ENCODE peak calls at places on chromosomes 5 and 9, in seven cellular contexts. One of them, this sample, is unnamed.

GRCh38 chr5:116135344-116135743 is 50.5 kb downstream of the COMMD10 start:
- DNase-seq in trophoblast cell: no peak
- DNase-seq in IMR-90: no peak
- DNase-seq in neuronal stem cell: no peak
- DNase-seq in mesenchymal stem cell: no peak
- DNase-seq in H9: no peak
- DNase-seq in mesendoderm: no peak
- DNase-seq in this sample: no peak

GRCh38 chr9:92439921-92440750 is 15.9 kb upstream of the OMD start:
- DNase-seq in trophoblast cell: peak; percentile 46
- DNase-seq in IMR-90: peak; percentile 90
- DNase-seq in neuronal stem cell: no peak
- DNase-seq in mesenchymal stem cell: peak; percentile 35
- DNase-seq in H9: no peak
- DNase-seq in mesendoderm: no peak
- DNase-seq in this sample: no peak

GRCh38 chr5:124536333-124536732 is 210.1 kb downstream of the ZNF608 start:
- DNase-seq in trophoblast cell: no peak
- DNase-seq in IMR-90: no peak
- DNase-seq in neuronal stem cell: no peak
- DNase-seq in mesenchymal stem cell: no peak
- DNase-seq in H9: no peak
- DNase-seq in mesendoderm: no peak
- DNase-seq in this sample: no peak

GRCh38 chr9:98743329-98743728 is 34.6 kb upstream of the GABBR2 start:
- DNase-seq in trophoblast cell: no peak
- DNase-seq in IMR-90: no peak
- DNase-seq in neuronal stem cell: no peak
- DNase-seq in mesenchymal stem cell: no peak
- DNase-seq in H9: no peak
- DNase-seq in mesendoderm: no peak
- DNase-seq in this sample: no peak

GRCh38 chr5:121954086-121954485 is 7.7 kb upstream of the SRFBP1 start:
- DNase-seq in trophoblast cell: no peak
- DNase-seq in IMR-90: no peak
- DNase-seq in neuronal stem cell: no peak
- DNase-seq in mesenchymal stem cell: no peak
- DNase-seq in H9: no peak
- DNase-seq in mesendoderm: no peak
- DNase-seq in this sample: no peak

GRCh38 chr9:69421908-69422801 is 97.1 kb downstream of the ENTREP1 start:
- DNase-seq in trophoblast cell: peak; percentile 87
- DNase-seq in IMR-90: peak; percentile 59
- DNase-seq in neuronal stem cell: peak; percentile 78
- DNase-seq in mesenchymal stem cell: peak; percentile 66
- DNase-seq in H9: peak; percentile 74
- DNase-seq in mesendoderm: peak; percentile 87
- DNase-seq in this sample: peak; percentile 38

GRCh38 chr5:61333351-61334223 is 1.5 kb downstream of the ZSWIM6 start:
- DNase-seq in trophoblast cell: peak; percentile 53
- DNase-seq in IMR-90: no peak
- DNase-seq in neuronal stem cell: peak; percentile 40
- DNase-seq in mesenchymal stem cell: peak; percentile 34
- DNase-seq in H9: no peak
- DNase-seq in mesendoderm: peak; percentile 65
- DNase-seq in this sample: peak; percentile 64

GRCh38 chr5:159149085-159149484 is 49.4 kb upstream of the EBF1 start:
- DNase-seq in trophoblast cell: no peak
- DNase-seq in IMR-90: no peak
- DNase-seq in neuronal stem cell: no peak
- DNase-seq in mesenchymal stem cell: no peak
- DNase-seq in H9: no peak
- DNase-seq in mesendoderm: no peak
- DNase-seq in this sample: no peak

GRCh38 chr5:56632199-56632598 is 183.2 kb upstream of the MAP3K1 start:
- DNase-seq in trophoblast cell: no peak
- DNase-seq in IMR-90: no peak
- DNase-seq in neuronal stem cell: no peak
- DNase-seq in mesenchymal stem cell: no peak
- DNase-seq in H9: no peak
- DNase-seq in mesendoderm: no peak
- DNase-seq in this sample: no peak

GRCh38 chr9:87387351-87388055 is 110.2 kb upstream of the DAPK1 start:
- DNase-seq in trophoblast cell: peak; percentile 95
- DNase-seq in IMR-90: no peak
- DNase-seq in neuronal stem cell: no peak
- DNase-seq in mesenchymal stem cell: no peak
- DNase-seq in H9: no peak
- DNase-seq in mesendoderm: peak; percentile 64
- DNase-seq in this sample: no peak

GRCh38 chr5:72884911-72885310 is 68.5 kb downstream of the TNPO1 start:
- DNase-seq in trophoblast cell: no peak
- DNase-seq in IMR-90: no peak
- DNase-seq in neuronal stem cell: no peak
- DNase-seq in mesenchymal stem cell: no peak
- DNase-seq in H9: no peak
- DNase-seq in mesendoderm: no peak
- DNase-seq in this sample: no peak

GRCh38 chr9:17578911-17579793 is at the start of gene SH3GL2:
- DNase-seq in trophoblast cell: peak; percentile 1
- DNase-seq in IMR-90: peak; percentile 4
- DNase-seq in neuronal stem cell: peak; percentile 59
- DNase-seq in mesenchymal stem cell: peak; percentile 15
- DNase-seq in H9: peak; percentile 94
- DNase-seq in mesendoderm: peak; percentile 82
- DNase-seq in this sample: peak; percentile 92

GRCh38 chr5:150339841-150340240 is 17.7 kb upstream of the TCOF1 start:
- DNase-seq in trophoblast cell: no peak
- DNase-seq in IMR-90: no peak
- DNase-seq in neuronal stem cell: no peak
- DNase-seq in mesenchymal stem cell: no peak
- DNase-seq in H9: no peak
- DNase-seq in mesendoderm: no peak
- DNase-seq in this sample: no peak

GRCh38 chr9:103335461-103335860 is 340.3 kb downstream of the CYLC2 start:
- DNase-seq in trophoblast cell: no peak
- DNase-seq in IMR-90: no peak
- DNase-seq in neuronal stem cell: no peak
- DNase-seq in mesenchymal stem cell: no peak
- DNase-seq in H9: no peak
- DNase-seq in mesendoderm: no peak
- DNase-seq in this sample: no peak

GRCh38 chr5:68046445-68046844 is 169.1 kb upstream of the PIK3R1 start:
- DNase-seq in trophoblast cell: peak; percentile 96
- DNase-seq in IMR-90: peak; percentile 98
- DNase-seq in neuronal stem cell: no peak
- DNase-seq in mesenchymal stem cell: peak; percentile 98
- DNase-seq in H9: no peak
- DNase-seq in mesendoderm: peak; percentile 14
- DNase-seq in this sample: no peak

GRCh38 chr5:154117050-154117449 is 73.5 kb upstream of the GALNT10 start:
- DNase-seq in trophoblast cell: no peak
- DNase-seq in IMR-90: no peak
- DNase-seq in neuronal stem cell: no peak
- DNase-seq in mesenchymal stem cell: no peak
- DNase-seq in H9: no peak
- DNase-seq in mesendoderm: peak; percentile 45
- DNase-seq in this sample: no peak

GRCh38 chr9:133286523-133286922 is 11.5 kb upstream of the ABO start:
- DNase-seq in trophoblast cell: no peak
- DNase-seq in IMR-90: no peak
- DNase-seq in neuronal stem cell: no peak
- DNase-seq in mesenchymal stem cell: no peak
- DNase-seq in H9: no peak
- DNase-seq in mesendoderm: no peak
- DNase-seq in this sample: no peak

GRCh38 chr9:90950600-90950999 is 149.0 kb downstream of the SYK start:
- DNase-seq in trophoblast cell: no peak
- DNase-seq in IMR-90: no peak
- DNase-seq in neuronal stem cell: no peak
- DNase-seq in mesenchymal stem cell: peak; percentile 47
- DNase-seq in H9: no peak
- DNase-seq in mesendoderm: no peak
- DNase-seq in this sample: no peak

GRCh38 chr9:90953200-90953599 is 151.6 kb downstream of the SYK start:
- DNase-seq in trophoblast cell: no peak
- DNase-seq in IMR-90: no peak
- DNase-seq in neuronal stem cell: no peak
- DNase-seq in mesenchymal stem cell: no peak
- DNase-seq in H9: no peak
- DNase-seq in mesendoderm: peak; percentile 35
- DNase-seq in this sample: no peak

GRCh38 chr9:90958328-90958727 is 156.7 kb downstream of the SYK start:
- DNase-seq in trophoblast cell: peak; percentile 94
- DNase-seq in IMR-90: no peak
- DNase-seq in neuronal stem cell: no peak
- DNase-seq in mesenchymal stem cell: no peak
- DNase-seq in H9: no peak
- DNase-seq in mesendoderm: no peak
- DNase-seq in this sample: no peak

GRCh38 chr9:90956026-90956810 is 154.6 kb downstream of the SYK start:
- DNase-seq in trophoblast cell: peak; percentile 81
- DNase-seq in IMR-90: peak; percentile 73
- DNase-seq in neuronal stem cell: no peak
- DNase-seq in mesenchymal stem cell: peak; percentile 78
- DNase-seq in H9: no peak
- DNase-seq in mesendoderm: peak; percentile 25
- DNase-seq in this sample: no peak

DNA sequence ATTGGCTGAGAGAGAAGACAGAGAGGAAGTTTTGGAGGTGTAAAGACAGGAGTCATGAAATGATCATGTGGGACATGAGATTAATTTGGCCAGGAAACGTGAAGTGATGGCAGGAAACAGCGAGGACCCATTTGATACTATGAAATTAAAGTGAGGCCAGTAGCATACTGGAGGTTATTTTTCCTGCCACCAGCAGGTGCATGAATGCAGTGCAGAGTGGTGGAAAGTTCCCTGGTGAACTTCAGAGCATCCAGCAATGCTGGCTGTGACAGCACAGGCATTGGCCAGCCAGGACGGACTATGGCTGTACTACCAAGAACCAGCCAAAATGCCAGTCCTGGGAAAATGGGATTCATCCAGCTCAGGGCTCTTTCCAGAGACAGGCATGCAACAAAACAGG is 152.2 kb downstream of the SYK start:
- DNase-seq in trophoblast cell: no peak
- DNase-seq in IMR-90: no peak
- DNase-seq in neuronal stem cell: no peak
- DNase-seq in mesenchymal stem cell: no peak
- DNase-seq in H9: no peak
- DNase-seq in mesendoderm: no peak
- DNase-seq in this sample: no peak
- H3K23ac ChIP-seq in trophoblast cell: no peak overlapping the region
- H3K23ac ChIP-seq in IMR-90: no peak overlapping the region
- H3K23ac ChIP-seq in neuronal stem cell: no peak overlapping the region
- H3K23ac ChIP-seq in mesenchymal stem cell: no peak overlapping the region
- H3K23ac ChIP-seq in H9: no peak overlapping the region
- H3K23ac ChIP-seq in mesendoderm: no peak overlapping the region
- H3K23ac ChIP-seq in this sample: no peak overlapping the region

GRCh38 chr9:11709567-11709966 is 983.6 kb upstream of the TYRP1 start:
- DNase-seq in trophoblast cell: no peak
- DNase-seq in IMR-90: no peak
- DNase-seq in neuronal stem cell: no peak
- DNase-seq in mesenchymal stem cell: no peak
- DNase-seq in H9: no peak
- DNase-seq in mesendoderm: no peak
- DNase-seq in this sample: no peak
- H3K23ac ChIP-seq in trophoblast cell: no peak overlapping the region
- H3K23ac ChIP-seq in IMR-90: no peak overlapping the region
- H3K23ac ChIP-seq in neuronal stem cell: no peak overlapping the region
- H3K23ac ChIP-seq in mesenchymal stem cell: no peak overlapping the region
- H3K23ac ChIP-seq in H9: no peak overlapping the region
- H3K23ac ChIP-seq in mesendoderm: no peak overlapping the region
- H3K23ac ChIP-seq in this sample: no peak overlapping the region

DNA sequence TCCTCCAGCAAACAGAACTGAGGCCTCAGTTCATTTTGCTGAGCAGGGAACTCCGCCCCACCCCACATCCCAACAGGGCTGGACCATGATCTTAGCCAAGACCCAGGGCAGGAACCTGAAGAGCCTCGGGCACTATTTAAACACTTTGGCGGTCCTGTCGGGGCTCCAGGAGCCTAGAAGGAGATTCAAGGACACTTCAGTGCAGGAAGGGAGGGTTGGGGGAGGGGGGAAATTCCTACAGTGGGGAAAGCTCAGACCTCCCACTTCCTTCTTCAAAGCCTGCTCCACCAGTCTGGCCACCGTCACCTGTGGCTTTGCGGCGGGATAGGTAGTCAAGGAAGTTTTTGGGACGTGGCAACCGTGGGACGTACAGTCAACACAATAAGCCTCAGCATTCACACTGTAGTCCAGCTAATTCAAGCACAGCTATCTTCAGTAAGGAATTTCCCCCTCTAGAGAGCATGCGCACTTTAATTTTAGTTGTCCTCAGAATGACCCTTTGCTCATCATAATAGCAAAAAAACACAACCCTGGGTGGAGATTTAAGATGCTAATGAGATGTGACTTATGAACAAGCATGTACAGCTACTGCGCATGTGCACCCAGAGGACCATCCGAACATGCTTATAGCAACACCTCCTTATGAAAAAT is 30.9 kb downstream of the S1PR3 start:
- DNase-seq in trophoblast cell: peak; percentile 21
- DNase-seq in IMR-90: peak; percentile 26
- DNase-seq in neuronal stem cell: no peak
- DNase-seq in mesenchymal stem cell: peak; percentile 81
- DNase-seq in H9: no peak
- DNase-seq in mesendoderm: peak; percentile 68
- DNase-seq in this sample: no peak
- H3K23ac ChIP-seq in trophoblast cell: no peak overlapping the region
- H3K23ac ChIP-seq in IMR-90: no peak overlapping the region
- H3K23ac ChIP-seq in neuronal stem cell: no peak overlapping the region
- H3K23ac ChIP-seq in mesenchymal stem cell: no peak overlapping the region
- H3K23ac ChIP-seq in H9: no peak overlapping the region
- H3K23ac ChIP-seq in mesendoderm: no peak overlapping the region
- H3K23ac ChIP-seq in this sample: no peak overlapping the region

GRCh38 chr9:4741365-4742031 is 496 bp upstream of the AK3 start:
- DNase-seq in trophoblast cell: peak; percentile 25
- DNase-seq in IMR-90: no peak
- DNase-seq in neuronal stem cell: peak; percentile 6
- DNase-seq in mesenchymal stem cell: peak; percentile 43
- DNase-seq in H9: peak; percentile 52
- DNase-seq in mesendoderm: peak; percentile 47
- DNase-seq in this sample: no peak

GRCh38 chr9:4740373-4740622 is 704 bp downstream of the AK3 start:
- DNase-seq in trophoblast cell: no peak
- DNase-seq in IMR-90: no peak
- DNase-seq in neuronal stem cell: no peak
- DNase-seq in mesenchymal stem cell: peak; percentile 48
- DNase-seq in H9: no peak
- DNase-seq in mesendoderm: no peak
- DNase-seq in this sample: no peak

GRCh38 chr9:4739587-4740372 is 1.2 kb downstream of the AK3 start:
- DNase-seq in trophoblast cell: peak; percentile 21
- DNase-seq in IMR-90: no peak
- DNase-seq in neuronal stem cell: no peak
- DNase-seq in mesenchymal stem cell: peak; percentile 37
- DNase-seq in H9: no peak
- DNase-seq in mesendoderm: no peak
- DNase-seq in this sample: no peak

GRCh38 chr9:4742246-4742645 is 1.2 kb upstream of the AK3 start:
- DNase-seq in trophoblast cell: no peak
- DNase-seq in IMR-90: no peak
- DNase-seq in neuronal stem cell: no peak
- DNase-seq in mesenchymal stem cell: no peak
- DNase-seq in H9: no peak
- DNase-seq in mesendoderm: no peak
- DNase-seq in this sample: no peak

GRCh38 chr9:4740623-4741364 is at the start of gene AK3:
- DNase-seq in trophoblast cell: peak; percentile 68
- DNase-seq in IMR-90: peak; percentile 82
- DNase-seq in neuronal stem cell: peak; percentile 76
- DNase-seq in mesenchymal stem cell: peak; percentile 85
- DNase-seq in H9: peak; percentile 92
- DNase-seq in mesendoderm: peak; percentile 89
- DNase-seq in this sample: peak; percentile 87
- H3K23ac ChIP-seq in trophoblast cell: no peak within 1 kb of the TSS
- H3K23ac ChIP-seq in IMR-90: peak within 1 kb of the TSS; percentile 88
- H3K23ac ChIP-seq in neuronal stem cell: peak within 1 kb of the TSS; percentile 96
- H3K23ac ChIP-seq in mesenchymal stem cell: no peak within 1 kb of the TSS
- H3K23ac ChIP-seq in H9: no peak within 1 kb of the TSS
- H3K23ac ChIP-seq in mesendoderm: no peak within 1 kb of the TSS
- H3K23ac ChIP-seq in this sample: no peak within 1 kb of the TSS

This sample was measured in H1.